ENCODE peak calls at places on chromosomes 3 and 15, in seven cellular contexts. M, G, I, A, B, O and K are unnamed samples.

GRCh38 chr3:155270485-155271342 is 22.8 kb downstream of the STRIT1 start:
- DNase-seq in M (no peak), G (peak; percentile 50), I (no peak), A (no peak), B (no peak), O (peak; percentile 37), K (no peak)

GRCh38 chr3:134009345-134010000 is 20.3 kb downstream of the SLCO2A1 start:
- DNase-seq in M (no peak), G (no peak), I (no peak), A (no peak), B (no peak), O (peak; percentile 31), K (no peak)

GRCh38 chr15:63915888-63916731 is 82.4 kb upstream of the HERC1 start:
- DNase-seq in M (peak; percentile 22), G (peak; percentile 25), I (peak; percentile 50), A (no peak), B (no peak), O (no peak), K (no peak)

GRCh38 chr15:68816795-68817303 is 3.8 kb downstream of the ANP32A start:
- DNase-seq in M (peak; percentile 64), G (peak; percentile 13), I (no peak), A (no peak), B (no peak), O (peak; percentile 62), K (no peak)

GRCh38 chr15:61116830-61117229 is 112.3 kb downstream of the RORA start:
- DNase-seq in M (no peak), G (no peak), I (no peak), A (no peak), B (no peak), O (no peak), K (no peak)

GRCh38 chr15:99764521-99764920 is 31.3 kb upstream of the LYSMD4 start:
- DNase-seq in M (no peak), G (no peak), I (no peak), A (no peak), B (no peak), O (no peak), K (no peak)

GRCh38 chr3:40782086-40782721 is 257.4 kb downstream of the ZNF621 start:
- DNase-seq in M (peak; percentile 25), G (peak; percentile 15), I (peak; percentile 14), A (no peak), B (no peak), O (peak; percentile 14), K (no peak)

GRCh38 chr15:91142097-91142744 is 42.2 kb downstream of the SV2B start:
- DNase-seq in M (peak; percentile 20), G (peak; percentile 25), I (no peak), A (no peak), B (peak; percentile 56), O (peak; percentile 1), K (peak; percentile 26)

GRCh38 chr3:196694941-196695848 is 16.9 kb downstream of the CEP19 start:
- DNase-seq in M (no peak), G (no peak), I (no peak), A (no peak), B (no peak), O (no peak), K (no peak)

GRCh38 chr3:117735481-117736101 is 1026.0 kb downstream of the TUSC7 start:
- DNase-seq in M (no peak), G (no peak), I (no peak), A (no peak), B (no peak), O (peak; percentile 52), K (no peak)

GRCh38 chr15:41332788-41333527 is at the start of gene NUSAP1:
- DNase-seq in M (peak; percentile 79), G (no peak), I (peak; percentile 30), A (no peak), B (peak; percentile 60), O (peak; percentile 31), K (peak; percentile 63)

GRCh38 chr3:69541823-69542264 is 156.0 kb upstream of the FRMD4B start:
- DNase-seq in M (no peak), G (no peak), I (peak; percentile 28), A (no peak), B (peak; percentile 25), O (no peak), K (no peak)

GRCh38 chr15:61946778-61947177 is 113.5 kb downstream of the VPS13C start:
- DNase-seq in M (no peak), G (no peak), I (no peak), A (no peak), B (no peak), O (peak; percentile 43), K (no peak)

GRCh38 chr3:186095584-186096061 is 13.3 kb downstream of the ETV5 start:
- DNase-seq in M (no peak), G (no peak), I (no peak), A (no peak), B (no peak), O (no peak), K (no peak)

GRCh38 chr3:13189639-13190375 is 116.6 kb upstream of the IQSEC1 start:
- DNase-seq in M (no peak), G (no peak), I (no peak), A (no peak), B (no peak), O (peak; percentile 6), K (no peak)

GRCh38 chr3:126711361-126711760 is 7.3 kb downstream of the CHCHD6 start:
- DNase-seq in M (no peak), G (no peak), I (no peak), A (no peak), B (no peak), O (peak; percentile 61), K (no peak)

GRCh38 chr3:72413228-72413627 is 435.0 kb downstream of the SHQ1 start:
- DNase-seq in M (no peak), G (no peak), I (no peak), A (no peak), B (no peak), O (peak; percentile 61), K (no peak)

GRCh38 chr3:67037615-67038014 is 39.5 kb downstream of the KBTBD8 start:
- DNase-seq in M (no peak), G (no peak), I (no peak), A (no peak), B (no peak), O (peak; percentile 17), K (no peak)

GRCh38 chr15:94584833-94585244 is 353.5 kb downstream of the MCTP2 start:
- DNase-seq in M (peak; percentile 71), G (no peak), I (no peak), A (no peak), B (peak; percentile 25), O (no peak), K (peak; percentile 28)

GRCh38 chr15:40344631-40345120 is 3.9 kb upstream of the CCDC9B start:
- DNase-seq in M (peak; percentile 84), G (peak; percentile 58), I (peak; percentile 60), A (peak; percentile 55), B (peak; percentile 87), O (peak; percentile 63), K (peak; percentile 88)

GRCh38 chr3:99927651-99928390 is 110.2 kb downstream of the CMSS1 start:
- DNase-seq in M (no peak), G (no peak), I (no peak), A (no peak), B (no peak), O (no peak), K (no peak)

GRCh38 chr3:151282921-151283320 is 4.6 kb upstream of the P2RY14 start:
- DNase-seq in M (peak; percentile 85), G (no peak), I (peak; percentile 57), A (no peak), B (peak; percentile 41), O (peak; percentile 74), K (peak; percentile 50)

GRCh38 chr3:50151728-50152127 is 3.4 kb upstream of the SEMA3F start:
- DNase-seq in M (no peak), G (no peak), I (no peak), A (no peak), B (no peak), O (no peak), K (no peak)

GRCh38 chr3:4776980-4777581 is 202.2 kb upstream of the BHLHE40 start:
- DNase-seq in M (no peak), G (no peak), I (no peak), A (no peak), B (peak; percentile 70), O (peak; percentile 90), K (peak; percentile 71)

GRCh38 chr3:32780735-32781210 is 37.0 kb upstream of the TRIM71 start:
- DNase-seq in M (peak; percentile 34), G (peak; percentile 68), I (peak; percentile 73), A (no peak), B (peak; percentile 51), O (peak; percentile 17), K (peak; percentile 55)

GRCh38 chr15:25543156-25543555 is 104.3 kb upstream of the UBE3A start:
- DNase-seq in M (no peak), G (no peak), I (no peak), A (peak; percentile 46), B (no peak), O (peak; percentile 69), K (no peak)

GRCh38 chr3:48655586-48655985 is 7.1 kb downstream of the CELSR3 start:
- DNase-seq in M (no peak), G (no peak), I (no peak), A (no peak), B (no peak), O (no peak), K (no peak)

GRCh38 chr15:81235781-81236507 is 39.3 kb downstream of the IL16 start:
- DNase-seq in M (no peak), G (no peak), I (no peak), A (no peak), B (no peak), O (peak; percentile 99), K (no peak)

GRCh38 chr3:151226088-151226563 is 23.1 kb upstream of the GPR171 start:
- DNase-seq in M (no peak), G (no peak), I (no peak), A (no peak), B (no peak), O (peak; percentile 94), K (no peak)